ENCODE peak calls at places on chromosome 16, in seven cellular contexts. R, Z, Y, Q, B, O and F are unnamed samples.

GRCh38 chr16:70375636-70376611 is 29.2 kb downstream of the DDX19A start:
- DNase-seq in R (peak), Z (no peak), Y (no peak), Q (no peak), B (no peak), O (no peak), F (no peak)

GRCh38 chr16:83350466-83350865 is 457.3 kb upstream of the HSBP1 start:
- DNase-seq in R (no peak), Z (no peak), Y (no peak), Q (no peak), B (no peak), O (no peak), F (no peak)

GRCh38 chr16:50622029-50622428 is 59.1 kb downstream of the SNX20 start:
- DNase-seq in R (no peak), Z (no peak), Y (no peak), Q (no peak), B (no peak), O (no peak), F (no peak)

GRCh38 chr16:92431-93339 is 14.7 kb downstream of the MPG start:
- DNase-seq in R (no peak), Z (no peak), Y (no peak), Q (no peak), B (no peak), O (no peak), F (no peak)

GRCh38 chr16:22366889-22367288 is 7.5 kb downstream of the CDR2 start:
- DNase-seq in R (no peak), Z (no peak), Y (no peak), Q (no peak), B (no peak), O (no peak), F (no peak)

GRCh38 chr16:21279501-21279900 is 1.4 kb upstream of the CRYM start:
- DNase-seq in R (no peak), Z (no peak), Y (no peak), Q (no peak), B (no peak), O (no peak), F (no peak)

GRCh38 chr16:65125871-65126270 is 4.0 kb upstream of the CDH11 start:
- DNase-seq in R (peak), Z (no peak), Y (no peak), Q (peak), B (no peak), O (peak), F (no peak)

GRCh38 chr16:81513204-81514040 is 68.8 kb downstream of the CMIP start:
- DNase-seq in R (peak), Z (no peak), Y (peak), Q (no peak), B (peak), O (peak), F (peak)

GRCh38 chr16:85019659-85020245 is 7.8 kb upstream of the KIAA0513 start:
- DNase-seq in R (no peak), Z (no peak), Y (no peak), Q (no peak), B (no peak), O (no peak), F (no peak)

GRCh38 chr16:85982563-85982939 is 83.6 kb downstream of the IRF8 start:
- DNase-seq in R (no peak), Z (no peak), Y (no peak), Q (no peak), B (no peak), O (no peak), F (no peak)

GRCh38 chr16:47978491-47979490 is 177.0 kb downstream of the ABCC12 start:
- DNase-seq in R (no peak), Z (no peak), Y (peak), Q (no peak), B (no peak), O (no peak), F (no peak)

GRCh38 chr16:3443108-3444031 is at the start of the genes NAA60 and ZNF597:
- DNase-seq in R (peak), Z (peak), Y (peak), Q (peak), B (peak), O (peak), F (peak)

GRCh38 chr16:18041864-18042834 is 294.4 kb downstream of the NPIPA8 start:
- DNase-seq in R (peak), Z (no peak), Y (no peak), Q (no peak), B (no peak), O (no peak), F (no peak)

GRCh38 chr16:75267631-75268264 is 16.3 kb upstream of the BCAR1 start:
- DNase-seq in R (peak), Z (no peak), Y (peak), Q (peak), B (no peak), O (peak), F (no peak)

GRCh38 chr16:46629331-46629843 is 8.2 kb upstream of the SHCBP1 start:
- DNase-seq in R (peak), Z (no peak), Y (no peak), Q (peak), B (peak), O (peak), F (peak)

GRCh38 chr16:6104423-6104822 is 1006.8 kb upstream of the EEF2KMT start:
- DNase-seq in R (no peak), Z (no peak), Y (no peak), Q (no peak), B (no peak), O (no peak), F (no peak)

GRCh38 chr16:66717112-66717675 is 20.7 kb upstream of the CMTM4 start:
- DNase-seq in R (peak), Z (no peak), Y (peak), Q (peak), B (no peak), O (peak), F (peak)

GRCh38 chr16:74744566-74744965 is 30.1 kb downstream of the FA2H start:
- DNase-seq in R (no peak), Z (no peak), Y (no peak), Q (no peak), B (no peak), O (no peak), F (no peak)

GRCh38 chr16:48542020-48542473 is 67.9 kb downstream of the N4BP1 start:
- DNase-seq in R (peak), Z (no peak), Y (no peak), Q (peak), B (no peak), O (peak), F (no peak)

GRCh38 chr16:24539850-24540484 is 601 bp downstream of the RBBP6 start:
- DNase-seq in R (no peak), Z (no peak), Y (peak), Q (peak), B (no peak), O (no peak), F (no peak)

GRCh38 chr16:27228621-27229501 is 25.5 kb downstream of the KDM8 start:
- DNase-seq in R (no peak), Z (no peak), Y (no peak), Q (no peak), B (no peak), O (no peak), F (no peak)

GRCh38 chr16:46828943-46829342 is 2.0 kb downstream of the C16orf87 start:
- DNase-seq in R (no peak), Z (no peak), Y (no peak), Q (no peak), B (no peak), O (no peak), F (no peak)

GRCh38 chr16:67092227-67092626 is 17.5 kb upstream of the PHAF1 start:
- DNase-seq in R (no peak), Z (no peak), Y (no peak), Q (peak), B (no peak), O (peak), F (no peak)

GRCh38 chr16:7085776-7086175 is 246.9 kb upstream of the RBFOX1 start:
- DNase-seq in R (no peak), Z (no peak), Y (no peak), Q (no peak), B (no peak), O (no peak), F (no peak)

GRCh38 chr16:14378684-14379467 is 251.2 kb downstream of the PARN start:
- DNase-seq in R (no peak), Z (no peak), Y (peak), Q (peak), B (no peak), O (no peak), F (no peak)

GRCh38 chr16:58462997-58463891 is 36.7 kb upstream of the NDRG4 start:
- DNase-seq in R (no peak), Z (peak), Y (no peak), Q (no peak), B (peak), O (no peak), F (peak)

GRCh38 chr16:10988164-10988803 is 43.9 kb downstream of the CLEC16A start:
- DNase-seq in R (peak), Z (no peak), Y (no peak), Q (no peak), B (peak), O (no peak), F (peak)

GRCh38 chr16:75761111-75761510 is 34.8 kb upstream of the CPHXL start:
- DNase-seq in R (peak), Z (no peak), Y (no peak), Q (peak), B (no peak), O (no peak), F (no peak)

GRCh38 chr16:68786685-68787418 is 49.8 kb downstream of the CDH1 start:
- DNase-seq in R (no peak), Z (no peak), Y (no peak), Q (peak), B (no peak), O (peak), F (no peak)

GRCh38 chr16:15951852-15952251 is 2.4 kb downstream of the ABCC1 start:
- DNase-seq in R (no peak), Z (no peak), Y (no peak), Q (no peak), B (no peak), O (no peak), F (no peak)

GRCh38 chr16:8966781-8967436 is 3.2 kb upstream of the USP7 start:
- DNase-seq in R (peak), Z (no peak), Y (no peak), Q (no peak), B (no peak), O (no peak), F (no peak)

GRCh38 chr16:66524601-66525164 is 25.2 kb downstream of the TK2 start:
- DNase-seq in R (no peak), Z (no peak), Y (no peak), Q (no peak), B (no peak), O (no peak), F (no peak)

GRCh38 chr16:87060026-87060986 is 256.9 kb downstream of the C16orf95 start:
- DNase-seq in R (peak), Z (no peak), Y (no peak), Q (peak), B (no peak), O (peak), F (no peak)

GRCh38 chr16:87850009-87851006 is 19.0 kb downstream of the SLC7A5 start:
- DNase-seq in R (peak), Z (peak), Y (peak), Q (peak), B (peak), O (peak), F (peak)

GRCh38 chr16:77359065-77359502 is 75.8 kb downstream of the ADAMTS18 start:
- DNase-seq in R (no peak), Z (peak), Y (no peak), Q (peak), B (no peak), O (peak), F (no peak)

GRCh38 chr16:77353587-77354263 is 81.1 kb downstream of the ADAMTS18 start:
- DNase-seq in R (no peak), Z (no peak), Y (no peak), Q (no peak), B (no peak), O (peak), F (no peak)
- H3K18ac ChIP-seq in R (no peak), Z (no peak), Y (no peak), Q (no peak), B (no peak), O (no peak), F (no peak)

DNA sequence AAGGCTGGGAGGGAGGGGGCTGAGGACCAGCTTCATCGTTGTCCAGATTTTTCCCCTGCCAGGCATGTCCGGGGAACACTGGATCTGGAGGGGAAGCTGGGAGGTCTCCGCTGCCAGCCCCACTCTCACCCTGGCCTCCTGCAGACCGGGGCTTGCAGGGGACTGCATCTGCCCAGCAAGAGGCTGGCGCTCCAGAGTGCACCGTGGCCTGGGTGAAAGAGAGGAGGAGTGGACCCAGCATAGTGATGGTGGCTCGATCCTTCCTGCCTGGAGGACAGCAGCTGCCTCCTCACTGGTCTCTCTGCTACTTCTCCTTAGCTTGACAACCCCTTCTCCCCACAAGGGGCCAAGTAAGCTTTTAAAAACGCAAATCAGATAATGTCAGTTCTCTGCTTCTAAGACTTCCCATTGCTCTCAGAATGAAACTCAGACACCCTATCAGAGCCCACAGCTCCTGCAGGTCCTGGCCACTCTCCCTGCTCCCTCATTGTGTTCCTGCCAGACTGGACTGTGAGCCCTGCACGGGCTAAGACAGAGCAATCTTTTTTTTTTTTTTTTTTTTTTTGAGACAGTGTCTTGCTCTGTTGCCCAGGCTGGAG is 15.0 kb downstream of the CPNE2 start:
- DNase-seq in R (no peak), Z (no peak), Y (no peak), Q (no peak), B (no peak), O (no peak), F (no peak)
- H2AK5ac ChIP-seq in R (no peak), Z (peak), Y (no peak), Q (no peak), B (no peak), O (no peak), F (no peak)

GRCh38 chr16:71693168-71693567 is 31.3 kb downstream of the PHLPP2 start:
- DNase-seq in R (no peak), Z (no peak), Y (no peak), Q (no peak), B (no peak), O (no peak), F (no peak)

GRCh38 chr16:71687853-71688252 is 36.6 kb downstream of the PHLPP2 start:
- DNase-seq in R (no peak), Z (no peak), Y (no peak), Q (no peak), B (no peak), O (no peak), F (no peak)
- H3K18ac ChIP-seq in R (no peak), Z (no peak), Y (no peak), Q (no peak), B (no peak), O (no peak), F (no peak)

GRCh38 chr16:53848277-53848942 is 144.5 kb downstream of the FTO start:
- DNase-seq in R (no peak), Z (no peak), Y (no peak), Q (no peak), B (no peak), O (peak), F (no peak)

GRCh38 chr16:53848950-53849349 is 145.0 kb downstream of the FTO start:
- DNase-seq in R (no peak), Z (no peak), Y (no peak), Q (no peak), B (no peak), O (no peak), F (no peak)

GRCh38 chr16:53852678-53853077 is 148.7 kb downstream of the FTO start:
- DNase-seq in R (no peak), Z (no peak), Y (no peak), Q (peak), B (no peak), O (no peak), F (no peak)

GRCh38 chr16:53849994-53850393 is 146.0 kb downstream of the FTO start:
- DNase-seq in R (no peak), Z (no peak), Y (no peak), Q (no peak), B (no peak), O (no peak), F (no peak)

GRCh38 chr16:53849585-53849984 is 145.6 kb downstream of the FTO start:
- DNase-seq in R (no peak), Z (no peak), Y (no peak), Q (no peak), B (no peak), O (no peak), F (no peak)
- H2AK5ac ChIP-seq in R (no peak), Z (no peak), Y (no peak), Q (no peak), B (no peak), O (no peak), F (no peak)

GRCh38 chr16:12625716-12626115 is 178.0 kb downstream of the CPPED1 start:
- DNase-seq in R (no peak), Z (no peak), Y (no peak), Q (no peak), B (no peak), O (no peak), F (no peak)

GRCh38 chr16:12628526-12628925 is 175.2 kb downstream of the CPPED1 start:
- DNase-seq in R (no peak), Z (no peak), Y (no peak), Q (no peak), B (no peak), O (no peak), F (no peak)

GRCh38 chr16:12626411-12626810 is 177.3 kb downstream of the CPPED1 start:
- DNase-seq in R (no peak), Z (no peak), Y (no peak), Q (no peak), B (no peak), O (no peak), F (no peak)

GRCh38 chr16:12627394-12627793 is 176.3 kb downstream of the CPPED1 start:
- DNase-seq in R (no peak), Z (no peak), Y (no peak), Q (no peak), B (no peak), O (no peak), F (no peak)

DNA sequence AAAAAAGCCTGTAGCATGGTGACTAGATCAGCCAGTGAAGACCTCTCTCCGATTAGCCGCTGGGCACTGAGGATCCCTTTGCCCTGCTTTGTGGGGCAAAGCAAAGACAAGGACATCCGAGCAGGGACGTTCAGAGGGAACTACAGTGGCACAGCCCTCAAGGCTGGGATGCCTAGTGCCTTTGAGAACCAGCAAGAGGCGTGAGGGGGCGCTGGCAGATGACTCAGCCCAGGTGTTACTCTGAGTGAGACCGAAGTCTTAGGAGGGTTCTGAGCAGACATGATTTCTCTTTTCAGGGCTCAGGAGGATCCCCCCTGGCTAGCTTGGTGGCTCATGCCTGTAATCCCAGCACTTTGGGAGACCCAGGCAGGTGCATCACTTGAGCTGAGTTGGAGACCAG is 178.6 kb downstream of the CPPED1 start:
- DNase-seq in R (peak), Z (no peak), Y (no peak), Q (no peak), B (no peak), O (no peak), F (peak)
- H3K18ac ChIP-seq in R (no peak), Z (no peak), Y (no peak), Q (no peak), B (no peak), O (no peak), F (no peak)

DNA sequence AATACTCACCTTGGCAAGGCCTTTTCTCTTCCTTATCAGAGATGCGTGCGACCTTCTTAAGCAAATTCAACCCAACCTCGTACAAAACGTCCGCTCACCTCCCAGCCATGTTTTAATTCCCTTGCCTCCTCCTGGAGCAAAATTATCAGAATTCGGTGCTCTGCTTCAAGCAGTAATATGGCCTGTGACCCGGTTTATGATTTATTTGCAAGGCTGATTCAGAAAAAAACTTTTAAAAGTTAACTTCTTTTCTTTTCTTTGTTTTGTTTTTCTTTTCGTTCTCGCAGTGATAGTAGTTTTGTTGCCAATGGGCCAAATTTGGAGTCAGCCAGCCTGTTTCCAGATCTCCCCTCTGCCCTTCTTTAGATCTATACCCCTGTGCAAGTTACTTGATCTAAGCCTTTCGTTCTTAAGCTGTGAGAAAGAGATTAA is at the start of gene PHLPP2:
- DNase-seq in R (no peak), Z (no peak), Y (no peak), Q (peak), B (no peak), O (no peak), F (no peak)
- H2AK5ac ChIP-seq in R (no peak), Z (no peak), Y (no peak), Q (no peak), B (no peak), O (no peak), F (no peak)

GRCh38 chr16:89873109-89873821 is at the start of gene TCF25:
- DNase-seq in R (peak), Z (peak), Y (peak), Q (peak), B (peak), O (peak), F (peak)
- H3K18ac ChIP-seq in R (peak), Z (peak), Y (peak), Q (peak), B (peak), O (peak), F (peak)

GRCh38 chr16:17018715-17019014 is 452.1 kb downstream of the XYLT1 start:
- DNase-seq in R (no peak), Z (no peak), Y (no peak), Q (no peak), B (no peak), O (no peak), F (no peak)
- H2AK5ac ChIP-seq in R (no peak), Z (no peak), Y (no peak), Q (no peak), B (no peak), O (no peak), F (no peak)